ENCODE peak calls at places on chromosome 21, in seven cellular contexts. R is CD8-positive, alpha-beta memory T cell; C is heart left ventricle; O is naive thymus-derived CD4-positive, alpha-beta T cell; W is PC-9; U is tibial artery; M is NT2/D1. S is an unnamed sample.

GRCh38 chr21:46150073-46150472 is 5.3 kb downstream of the FTCD start:
- DNase-seq in O (no peak), U (peak; percentile 48), R (no peak), C (peak; percentile 55), W (no peak), M (no peak), S (no peak)

GRCh38 chr21:37658994-37659458 is 257.2 kb downstream of the KCNJ6 start:
- DNase-seq in R (no peak), W (peak; percentile 91), M (no peak), O (no peak), C (no peak), U (no peak), S (no peak)

GRCh38 chr21:39316062-39316461 is 2.6 kb upstream of the BRWD1 start:
- DNase-seq in C (no peak), W (no peak), O (peak; percentile 4), R (no peak), M (no peak), U (no peak), S (no peak)

GRCh38 chr21:46675595-46676280 is 40.3 kb downstream of the PRMT2 start:
- DNase-seq in R (no peak), W (no peak), M (no peak), C (no peak), O (no peak), U (no peak), S (no peak)

GRCh38 chr21:21246007-21246406 is 247.8 kb downstream of the NCAM2 start:
- DNase-seq in O (no peak), W (no peak), R (no peak), C (no peak), U (no peak), M (no peak), S (no peak)

GRCh38 chr21:44513389-44514217 is 26.4 kb downstream of the KRTAP10-1 start:
- DNase-seq in O (no peak), U (no peak), R (no peak), M (no peak), C (peak; percentile 47), W (no peak), S (no peak)

GRCh38 chr21:38300180-38300579 is 43.4 kb downstream of the KCNJ15 start:
- DNase-seq in R (no peak), O (peak; percentile 47), U (no peak), C (no peak), W (no peak), M (no peak), S (no peak)

GRCh38 chr21:37032877-37033471 is 26.5 kb downstream of the RIPPLY3 start:
- DNase-seq in C (no peak), O (no peak), R (no peak), W (peak; percentile 72), U (no peak), M (no peak), S (no peak)

GRCh38 chr21:40139636-40140035 is 272.4 kb downstream of the PCP4 start:
- DNase-seq in W (no peak), C (no peak), R (no peak), O (no peak), U (no peak), M (no peak), S (no peak)

GRCh38 chr21:45405819-45406762 is 1.1 kb downstream of the COL18A1 start:
- DNase-seq in M (no peak), R (no peak), U (peak; percentile 67), W (peak; percentile 63), O (no peak), C (peak; percentile 70), S (peak; percentile 48)

GRCh38 chr21:36713746-36714145 is 14.8 kb downstream of the SIM2 start:
- DNase-seq in R (no peak), M (no peak), C (no peak), U (no peak), W (no peak), O (no peak), S (no peak)

GRCh38 chr21:25670726-25671125 is 31.7 kb downstream of the JAM2 start:
- DNase-seq in R (no peak), C (no peak), O (no peak), M (no peak), W (no peak), U (no peak), S (no peak)

GRCh38 chr21:8989261-8989882 is 1532.0 kb upstream of the TPTE start:
- DNase-seq in U (no peak), M (no peak), O (no peak), R (no peak), W (peak; percentile 31), C (no peak), S (no peak)

GRCh38 chr21:39184050-39184980 is 1.1 kb upstream of the PSMG1 start:
- DNase-seq in M (no peak), U (no peak), R (no peak), W (no peak), O (peak; percentile 16), C (no peak), S (no peak)

GRCh38 chr21:39007532-39007931 is 175.7 kb downstream of the PSMG1 start:
- DNase-seq in C (no peak), U (no peak), W (peak; percentile 83), M (no peak), R (no peak), O (no peak), S (no peak)

DNA sequence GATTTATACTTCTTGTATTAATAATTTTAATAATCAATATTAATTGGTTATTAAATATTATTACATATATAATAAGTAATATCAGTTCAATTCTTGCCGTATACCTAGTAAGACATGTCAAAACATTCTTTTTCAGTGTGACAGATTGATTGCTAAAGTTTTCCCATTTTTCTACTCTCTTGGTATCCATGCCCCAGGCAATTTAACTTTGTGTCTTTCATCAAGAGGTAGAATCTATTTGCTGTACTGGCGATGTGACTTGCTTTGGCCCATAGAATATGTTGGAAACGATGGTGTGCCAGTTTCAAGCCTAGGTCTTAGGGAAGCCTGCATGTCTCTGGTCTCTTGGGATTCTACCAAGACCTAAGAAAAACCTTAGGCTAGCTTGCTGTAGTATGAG is 436.1 kb upstream of the ADAMTS5 start:
- DNase-seq in M (no peak), R (no peak), C (no peak), O (no peak), U (no peak), W (no peak), S (no peak)
- H3K9me3 ChIP-seq in M (no peaks in the 10 kb centered on the region), R (no peaks in the 10 kb centered on the region), C (no peaks in the 10 kb centered on the region), O (no peaks in the 10 kb centered on the region), U (no peaks in the 10 kb centered on the region), W (no peaks in the 10 kb centered on the region), S (no peaks in the 10 kb centered on the region)

GRCh38 chr21:33685613-33686197 is 43.4 kb downstream of the ITSN1 start:
- DNase-seq in R (no peak), C (no peak), U (no peak), M (peak; percentile 40), O (no peak), W (peak; percentile 80), S (no peak)
- H3K4me1 ChIP-seq in R (no peaks in the 10 kb centered on the region), C (peaks cover 13% of the 10 kb centered on the region), U (no peaks in the 10 kb centered on the region), M (peaks cover 11% of the 10 kb centered on the region), O (no peaks in the 10 kb centered on the region), W (peaks cover 53% of the 10 kb centered on the region), S (peaks cover 70% of the 10 kb centered on the region)

GRCh38 chr21:42037943-42038342 is 27.8 kb upstream of the ZBTB21 start:
- DNase-seq in M (no peak), R (no peak), U (no peak), O (no peak), W (no peak), C (no peak), S (peak; percentile 77)
- H3K9me3 ChIP-seq in M (no peaks in the 10 kb centered on the region), R (no peaks in the 10 kb centered on the region), U (peaks cover 5% of the 10 kb centered on the region), O (no peaks in the 10 kb centered on the region), W (no peaks in the 10 kb centered on the region), C (no peaks in the 10 kb centered on the region), S (no peaks in the 10 kb centered on the region)

GRCh38 chr21:35026153-35026499 is 23.0 kb downstream of the RUNX1 start:
- DNase-seq in U (no peak), O (no peak), R (no peak), C (no peak), W (no peak), M (no peak), S (no peak)
- H3K4me1 ChIP-seq in U (no peaks in the 10 kb centered on the region), O (peaks cover 77% of the 10 kb centered on the region), R (peaks cover 90% of the 10 kb centered on the region), C (no peaks in the 10 kb centered on the region), W (no peaks in the 10 kb centered on the region), M (no peaks in the 10 kb centered on the region), S (peaks cover 52% of the 10 kb centered on the region)

S was measured in Caco-2.